ENCODE peak calls at places on chromosomes 6 and 20, in nine cellular contexts. One of them, this sample, is unnamed.

GRCh38 chr6:166076625-166077024 is 91.0 kb downstream of the TBXT start:
- DNase-seq in amygdala: no peak
- DNase-seq in endothelial cell of umbilical vein: no peak
- DNase-seq in stimulated activated CD4-positive, alpha-beta T cell treated with anti-CD3 and anti-CD28 coated beads, TNF-alpha, amount 100 ng/mL, for 48 hours: no peak
- DNase-seq in HFF-Myc: no peak
- DNase-seq in small intestine: no peak
- DNase-seq in pancreas: no peak
- DNase-seq in activated T-helper 1 cell treated with anti-CD3 and anti-CD28 coated beads, Interleukin-2, amount 50 U/mL, for 16 hours: no peak
- DNase-seq in HT1080: no peak
- DNase-seq in this sample: no peak

GRCh38 chr6:10441004-10441654 is 26.3 kb upstream of the TFAP2A start:
- DNase-seq in HT1080: peak; percentile 94
- DNase-seq in endothelial cell of umbilical vein: no peak
- DNase-seq in pancreas: no peak
- DNase-seq in small intestine: no peak
- DNase-seq in amygdala: no peak
- DNase-seq in activated T-helper 1 cell treated with anti-CD3 and anti-CD28 coated beads, Interleukin-2, amount 50 U/mL, for 16 hours: no peak
- DNase-seq in HFF-Myc: no peak
- DNase-seq in stimulated activated CD4-positive, alpha-beta T cell treated with anti-CD3 and anti-CD28 coated beads, TNF-alpha, amount 100 ng/mL, for 48 hours: no peak
- DNase-seq in this sample: no peak

GRCh38 chr6:1077822-1078221 is 234.1 kb upstream of the FOXQ1 start:
- DNase-seq in stimulated activated CD4-positive, alpha-beta T cell treated with anti-CD3 and anti-CD28 coated beads, TNF-alpha, amount 100 ng/mL, for 48 hours: no peak
- DNase-seq in pancreas: no peak
- DNase-seq in activated T-helper 1 cell treated with anti-CD3 and anti-CD28 coated beads, Interleukin-2, amount 50 U/mL, for 16 hours: no peak
- DNase-seq in HFF-Myc: no peak
- DNase-seq in amygdala: no peak
- DNase-seq in endothelial cell of umbilical vein: no peak
- DNase-seq in HT1080: no peak
- DNase-seq in small intestine: no peak
- DNase-seq in this sample: no peak

GRCh38 chr6:111988926-111989325 is 65.0 kb upstream of the CCN6 start:
- DNase-seq in HFF-Myc: no peak
- DNase-seq in pancreas: no peak
- DNase-seq in stimulated activated CD4-positive, alpha-beta T cell treated with anti-CD3 and anti-CD28 coated beads, TNF-alpha, amount 100 ng/mL, for 48 hours: no peak
- DNase-seq in endothelial cell of umbilical vein: no peak
- DNase-seq in amygdala: no peak
- DNase-seq in activated T-helper 1 cell treated with anti-CD3 and anti-CD28 coated beads, Interleukin-2, amount 50 U/mL, for 16 hours: no peak
- DNase-seq in small intestine: no peak
- DNase-seq in HT1080: no peak
- DNase-seq in this sample: no peak

GRCh38 chr20:47825011-47825762 is 39.9 kb upstream of the SULF2 start:
- DNase-seq in small intestine: no peak
- DNase-seq in stimulated activated CD4-positive, alpha-beta T cell treated with anti-CD3 and anti-CD28 coated beads, TNF-alpha, amount 100 ng/mL, for 48 hours: no peak
- DNase-seq in activated T-helper 1 cell treated with anti-CD3 and anti-CD28 coated beads, Interleukin-2, amount 50 U/mL, for 16 hours: no peak
- DNase-seq in endothelial cell of umbilical vein: no peak
- DNase-seq in HT1080: no peak
- DNase-seq in HFF-Myc: no peak
- DNase-seq in amygdala: no peak
- DNase-seq in pancreas: no peak
- DNase-seq in this sample: no peak

GRCh38 chr6:16882230-16882629 is 121.0 kb upstream of the ATXN1 start:
- DNase-seq in HT1080: no peak
- DNase-seq in amygdala: no peak
- DNase-seq in activated T-helper 1 cell treated with anti-CD3 and anti-CD28 coated beads, Interleukin-2, amount 50 U/mL, for 16 hours: no peak
- DNase-seq in endothelial cell of umbilical vein: no peak
- DNase-seq in small intestine: no peak
- DNase-seq in pancreas: no peak
- DNase-seq in HFF-Myc: no peak
- DNase-seq in stimulated activated CD4-positive, alpha-beta T cell treated with anti-CD3 and anti-CD28 coated beads, TNF-alpha, amount 100 ng/mL, for 48 hours: no peak
- DNase-seq in this sample: no peak

GRCh38 chr6:20691185-20691584 is 156.9 kb downstream of the CDKAL1 start:
- DNase-seq in HT1080: no peak
- DNase-seq in stimulated activated CD4-positive, alpha-beta T cell treated with anti-CD3 and anti-CD28 coated beads, TNF-alpha, amount 100 ng/mL, for 48 hours: no peak
- DNase-seq in amygdala: no peak
- DNase-seq in HFF-Myc: no peak
- DNase-seq in activated T-helper 1 cell treated with anti-CD3 and anti-CD28 coated beads, Interleukin-2, amount 50 U/mL, for 16 hours: no peak
- DNase-seq in small intestine: no peak
- DNase-seq in pancreas: no peak
- DNase-seq in endothelial cell of umbilical vein: no peak
- DNase-seq in this sample: peak; percentile 93

GRCh38 chr6:16762265-16762546 is 946 bp upstream of the ATXN1 start:
- DNase-seq in pancreas: no peak
- DNase-seq in small intestine: no peak
- DNase-seq in stimulated activated CD4-positive, alpha-beta T cell treated with anti-CD3 and anti-CD28 coated beads, TNF-alpha, amount 100 ng/mL, for 48 hours: no peak
- DNase-seq in HT1080: peak; percentile 24
- DNase-seq in amygdala: no peak
- DNase-seq in HFF-Myc: no peak
- DNase-seq in activated T-helper 1 cell treated with anti-CD3 and anti-CD28 coated beads, Interleukin-2, amount 50 U/mL, for 16 hours: no peak
- DNase-seq in endothelial cell of umbilical vein: no peak
- DNase-seq in this sample: peak; percentile 37

GRCh38 chr6:146928503-146928902 is 275.7 kb upstream of the STXBP5 start:
- DNase-seq in HFF-Myc: no peak
- DNase-seq in HT1080: no peak
- DNase-seq in amygdala: no peak
- DNase-seq in activated T-helper 1 cell treated with anti-CD3 and anti-CD28 coated beads, Interleukin-2, amount 50 U/mL, for 16 hours: no peak
- DNase-seq in endothelial cell of umbilical vein: no peak
- DNase-seq in pancreas: no peak
- DNase-seq in stimulated activated CD4-positive, alpha-beta T cell treated with anti-CD3 and anti-CD28 coated beads, TNF-alpha, amount 100 ng/mL, for 48 hours: no peak
- DNase-seq in small intestine: no peak
- DNase-seq in this sample: no peak

GRCh38 chr6:114390176-114390575 is 47.4 kb upstream of the HS3ST5 start:
- DNase-seq in pancreas: no peak
- DNase-seq in HT1080: peak; percentile 59
- DNase-seq in amygdala: no peak
- DNase-seq in stimulated activated CD4-positive, alpha-beta T cell treated with anti-CD3 and anti-CD28 coated beads, TNF-alpha, amount 100 ng/mL, for 48 hours: no peak
- DNase-seq in small intestine: no peak
- DNase-seq in activated T-helper 1 cell treated with anti-CD3 and anti-CD28 coated beads, Interleukin-2, amount 50 U/mL, for 16 hours: no peak
- DNase-seq in endothelial cell of umbilical vein: no peak
- DNase-seq in HFF-Myc: no peak
- DNase-seq in this sample: no peak

GRCh38 chr20:1900321-1900791 is 5.1 kb downstream of the SIRPA start:
- DNase-seq in HT1080: peak; percentile 73
- DNase-seq in pancreas: peak; percentile 65
- DNase-seq in amygdala: peak; percentile 28
- DNase-seq in small intestine: peak; percentile 63
- DNase-seq in activated T-helper 1 cell treated with anti-CD3 and anti-CD28 coated beads, Interleukin-2, amount 50 U/mL, for 16 hours: no peak
- DNase-seq in stimulated activated CD4-positive, alpha-beta T cell treated with anti-CD3 and anti-CD28 coated beads, TNF-alpha, amount 100 ng/mL, for 48 hours: no peak
- DNase-seq in HFF-Myc: peak; percentile 65
- DNase-seq in endothelial cell of umbilical vein: peak; percentile 78
- DNase-seq in this sample: peak; percentile 84

GRCh38 chr20:38870733-38871559 is 55.3 kb upstream of the FAM83D start:
- DNase-seq in stimulated activated CD4-positive, alpha-beta T cell treated with anti-CD3 and anti-CD28 coated beads, TNF-alpha, amount 100 ng/mL, for 48 hours: peak; percentile 46
- DNase-seq in activated T-helper 1 cell treated with anti-CD3 and anti-CD28 coated beads, Interleukin-2, amount 50 U/mL, for 16 hours: peak; percentile 34
- DNase-seq in amygdala: no peak
- DNase-seq in endothelial cell of umbilical vein: peak; percentile 44
- DNase-seq in pancreas: no peak
- DNase-seq in HFF-Myc: no peak
- DNase-seq in small intestine: peak; percentile 52
- DNase-seq in HT1080: peak; percentile 48
- DNase-seq in this sample: no peak

GRCh38 chr6:154410619-154411044 is 54.0 kb upstream of the IPCEF1 start:
- DNase-seq in stimulated activated CD4-positive, alpha-beta T cell treated with anti-CD3 and anti-CD28 coated beads, TNF-alpha, amount 100 ng/mL, for 48 hours: peak; percentile 46
- DNase-seq in endothelial cell of umbilical vein: peak; percentile 97
- DNase-seq in amygdala: no peak
- DNase-seq in small intestine: no peak
- DNase-seq in HFF-Myc: peak; percentile 92
- DNase-seq in HT1080: peak; percentile 96
- DNase-seq in activated T-helper 1 cell treated with anti-CD3 and anti-CD28 coated beads, Interleukin-2, amount 50 U/mL, for 16 hours: no peak
- DNase-seq in pancreas: peak; percentile 31
- DNase-seq in this sample: no peak

GRCh38 chr6:167796668-167797031 is 30.1 kb upstream of the AFDN start:
- DNase-seq in activated T-helper 1 cell treated with anti-CD3 and anti-CD28 coated beads, Interleukin-2, amount 50 U/mL, for 16 hours: no peak
- DNase-seq in HFF-Myc: no peak
- DNase-seq in HT1080: no peak
- DNase-seq in amygdala: no peak
- DNase-seq in small intestine: peak; percentile 78
- DNase-seq in endothelial cell of umbilical vein: no peak
- DNase-seq in pancreas: no peak
- DNase-seq in stimulated activated CD4-positive, alpha-beta T cell treated with anti-CD3 and anti-CD28 coated beads, TNF-alpha, amount 100 ng/mL, for 48 hours: no peak
- DNase-seq in this sample: no peak

GRCh38 chr20:53917145-53918009 is 153.0 kb downstream of the BCAS1 start:
- DNase-seq in pancreas: peak; percentile 27
- DNase-seq in stimulated activated CD4-positive, alpha-beta T cell treated with anti-CD3 and anti-CD28 coated beads, TNF-alpha, amount 100 ng/mL, for 48 hours: no peak
- DNase-seq in HT1080: no peak
- DNase-seq in HFF-Myc: no peak
- DNase-seq in amygdala: no peak
- DNase-seq in small intestine: no peak
- DNase-seq in activated T-helper 1 cell treated with anti-CD3 and anti-CD28 coated beads, Interleukin-2, amount 50 U/mL, for 16 hours: no peak
- DNase-seq in endothelial cell of umbilical vein: peak; percentile 70
- DNase-seq in this sample: no peak

GRCh38 chr20:11247943-11248475 is 574.2 kb upstream of the JAG1 start:
- DNase-seq in small intestine: no peak
- DNase-seq in amygdala: no peak
- DNase-seq in stimulated activated CD4-positive, alpha-beta T cell treated with anti-CD3 and anti-CD28 coated beads, TNF-alpha, amount 100 ng/mL, for 48 hours: no peak
- DNase-seq in pancreas: no peak
- DNase-seq in HFF-Myc: no peak
- DNase-seq in HT1080: no peak
- DNase-seq in endothelial cell of umbilical vein: no peak
- DNase-seq in activated T-helper 1 cell treated with anti-CD3 and anti-CD28 coated beads, Interleukin-2, amount 50 U/mL, for 16 hours: no peak
- DNase-seq in this sample: peak; percentile 17

GRCh38 chr6:68633654-68634502 is 1.2 kb upstream of the ADGRB3 start:
- DNase-seq in activated T-helper 1 cell treated with anti-CD3 and anti-CD28 coated beads, Interleukin-2, amount 50 U/mL, for 16 hours: no peak
- DNase-seq in amygdala: no peak
- DNase-seq in small intestine: no peak
- DNase-seq in stimulated activated CD4-positive, alpha-beta T cell treated with anti-CD3 and anti-CD28 coated beads, TNF-alpha, amount 100 ng/mL, for 48 hours: no peak
- DNase-seq in pancreas: no peak
- DNase-seq in endothelial cell of umbilical vein: no peak
- DNase-seq in HFF-Myc: no peak
- DNase-seq in HT1080: no peak
- DNase-seq in this sample: no peak

GRCh38 chr6:133547136-133547535 is 306.0 kb downstream of the EYA4 start:
- DNase-seq in endothelial cell of umbilical vein: no peak
- DNase-seq in amygdala: no peak
- DNase-seq in activated T-helper 1 cell treated with anti-CD3 and anti-CD28 coated beads, Interleukin-2, amount 50 U/mL, for 16 hours: no peak
- DNase-seq in stimulated activated CD4-positive, alpha-beta T cell treated with anti-CD3 and anti-CD28 coated beads, TNF-alpha, amount 100 ng/mL, for 48 hours: no peak
- DNase-seq in small intestine: no peak
- DNase-seq in HFF-Myc: no peak
- DNase-seq in HT1080: no peak
- DNase-seq in pancreas: no peak
- DNase-seq in this sample: no peak

GRCh38 chr6:26233608-26234420 is 131.2 kb upstream of the BTN3A2 start:
- DNase-seq in activated T-helper 1 cell treated with anti-CD3 and anti-CD28 coated beads, Interleukin-2, amount 50 U/mL, for 16 hours: peak; percentile 27
- DNase-seq in pancreas: no peak
- DNase-seq in small intestine: peak; percentile 79
- DNase-seq in HT1080: no peak
- DNase-seq in stimulated activated CD4-positive, alpha-beta T cell treated with anti-CD3 and anti-CD28 coated beads, TNF-alpha, amount 100 ng/mL, for 48 hours: peak; percentile 74
- DNase-seq in amygdala: no peak
- DNase-seq in HFF-Myc: no peak
- DNase-seq in endothelial cell of umbilical vein: peak; percentile 71
- DNase-seq in this sample: peak; percentile 64

GRCh38 chr20:47872341-47872740 is 87.1 kb upstream of the SULF2 start:
- DNase-seq in stimulated activated CD4-positive, alpha-beta T cell treated with anti-CD3 and anti-CD28 coated beads, TNF-alpha, amount 100 ng/mL, for 48 hours: no peak
- DNase-seq in endothelial cell of umbilical vein: no peak
- DNase-seq in HT1080: no peak
- DNase-seq in amygdala: no peak
- DNase-seq in small intestine: no peak
- DNase-seq in activated T-helper 1 cell treated with anti-CD3 and anti-CD28 coated beads, Interleukin-2, amount 50 U/mL, for 16 hours: no peak
- DNase-seq in HFF-Myc: no peak
- DNase-seq in pancreas: no peak
- DNase-seq in this sample: no peak

GRCh38 chr6:42523158-42523814 is 40.5 kb upstream of the UBR2 start:
- DNase-seq in activated T-helper 1 cell treated with anti-CD3 and anti-CD28 coated beads, Interleukin-2, amount 50 U/mL, for 16 hours: no peak
- DNase-seq in endothelial cell of umbilical vein: no peak
- DNase-seq in amygdala: no peak
- DNase-seq in HFF-Myc: no peak
- DNase-seq in HT1080: peak; percentile 27
- DNase-seq in stimulated activated CD4-positive, alpha-beta T cell treated with anti-CD3 and anti-CD28 coated beads, TNF-alpha, amount 100 ng/mL, for 48 hours: no peak
- DNase-seq in small intestine: no peak
- DNase-seq in pancreas: no peak
- DNase-seq in this sample: no peak

GRCh38 chr6:119148825-119149525 is 70.5 kb upstream of the FAM184A start:
- DNase-seq in pancreas: no peak
- DNase-seq in amygdala: no peak
- DNase-seq in HT1080: no peak
- DNase-seq in small intestine: no peak
- DNase-seq in activated T-helper 1 cell treated with anti-CD3 and anti-CD28 coated beads, Interleukin-2, amount 50 U/mL, for 16 hours: no peak
- DNase-seq in HFF-Myc: no peak
- DNase-seq in endothelial cell of umbilical vein: no peak
- DNase-seq in stimulated activated CD4-positive, alpha-beta T cell treated with anti-CD3 and anti-CD28 coated beads, TNF-alpha, amount 100 ng/mL, for 48 hours: no peak
- DNase-seq in this sample: no peak